ENCODE peak calls at places on chromosomes 2 and 18, in five cellular contexts. C, Y, W, L and X are unnamed samples.

GRCh38 chr2:110105608-110106467 is 9.8 kb downstream of the MALL start:
- DNase-seq in C (no peak), Y (no peak), W (no peak), L (peak), X (no peak)

GRCh38 chr18:76266226-76266991 is 228.6 kb downstream of the ZNF516 start:
- DNase-seq in C (no peak), Y (no peak), W (no peak), L (no peak), X (no peak)

GRCh38 chr2:141517852-141518421 is 612.9 kb downstream of the LRP1B start:
- DNase-seq in C (no peak), Y (no peak), W (no peak), L (peak), X (no peak)

GRCh38 chr2:170847716-170848115 is 31.0 kb downstream of the GAD1 start:
- DNase-seq in C (no peak), Y (no peak), W (no peak), L (no peak), X (no peak)

GRCh38 chr2:54945401-54946219 is 104.6 kb downstream of the RTN4 start:
- DNase-seq in C (no peak), Y (no peak), W (no peak), L (peak), X (peak)

GRCh38 chr2:233107906-233108305 is 47.8 kb downstream of the INPP5D start:
- DNase-seq in C (no peak), Y (no peak), W (no peak), L (no peak), X (no peak)

GRCh38 chr2:97718051-97718882 is 4.9 kb downstream of the ZAP70 start:
- DNase-seq in C (no peak), Y (no peak), W (no peak), L (no peak), X (no peak)

GRCh38 chr2:14516844-14517243 is 115.7 kb upstream of the LRATD1 start:
- DNase-seq in C (no peak), Y (no peak), W (no peak), L (no peak), X (no peak)

GRCh38 chr2:2926009-2926857 is 451.4 kb downstream of the EIPR1 start:
- DNase-seq in C (no peak), Y (no peak), W (no peak), L (no peak), X (no peak)

GRCh38 chr2:192559541-192560126 is 364.9 kb upstream of the TMEFF2 start:
- DNase-seq in C (peak), Y (no peak), W (no peak), L (no peak), X (no peak)

GRCh38 chr2:12861344-12861942 is 144.7 kb downstream of the TRIB2 start:
- DNase-seq in C (no peak), Y (no peak), W (no peak), L (no peak), X (no peak)

GRCh38 chr2:105929506-105929905 is 184.8 kb downstream of the NCK2 start:
- DNase-seq in C (no peak), Y (no peak), W (no peak), L (no peak), X (no peak)

GRCh38 chr18:70288851-70289328 is at the start of gene SOCS6:
- DNase-seq in C (peak), Y (no peak), W (no peak), L (no peak), X (no peak)

GRCh38 chr2:42086500-42086953 is 38.7 kb downstream of the PKDCC start:
- DNase-seq in C (peak), Y (no peak), W (peak), L (peak), X (no peak)

GRCh38 chr2:71700880-71701397 is 247.6 kb downstream of the DYSF start:
- DNase-seq in C (no peak), Y (no peak), W (no peak), L (peak), X (no peak)

GRCh38 chr2:30193104-30193681 is 38.1 kb upstream of the LBH start:
- DNase-seq in C (no peak), Y (no peak), W (peak), L (no peak), X (no peak)

GRCh38 chr18:41347057-41347456 is 608.0 kb upstream of the PIK3C3 start:
- DNase-seq in C (no peak), Y (no peak), W (no peak), L (no peak), X (no peak)

GRCh38 chr2:226797989-226798421 is 1.6 kb downstream of the IRS1 start:
- DNase-seq in C (peak), Y (no peak), W (no peak), L (no peak), X (no peak)

GRCh38 chr2:8510519-8510918 is 171.3 kb upstream of the ID2 start:
- DNase-seq in C (no peak), Y (no peak), W (no peak), L (no peak), X (no peak)

GRCh38 chr2:64396001-64396400 is 58.0 kb upstream of the LGALSL start:
- DNase-seq in C (no peak), Y (no peak), W (no peak), L (no peak), X (no peak)

GRCh38 chr2:11710210-11710609 is 36.2 kb upstream of the LPIN1 start:
- DNase-seq in C (no peak), Y (no peak), W (no peak), L (no peak), X (no peak)

DNA sequence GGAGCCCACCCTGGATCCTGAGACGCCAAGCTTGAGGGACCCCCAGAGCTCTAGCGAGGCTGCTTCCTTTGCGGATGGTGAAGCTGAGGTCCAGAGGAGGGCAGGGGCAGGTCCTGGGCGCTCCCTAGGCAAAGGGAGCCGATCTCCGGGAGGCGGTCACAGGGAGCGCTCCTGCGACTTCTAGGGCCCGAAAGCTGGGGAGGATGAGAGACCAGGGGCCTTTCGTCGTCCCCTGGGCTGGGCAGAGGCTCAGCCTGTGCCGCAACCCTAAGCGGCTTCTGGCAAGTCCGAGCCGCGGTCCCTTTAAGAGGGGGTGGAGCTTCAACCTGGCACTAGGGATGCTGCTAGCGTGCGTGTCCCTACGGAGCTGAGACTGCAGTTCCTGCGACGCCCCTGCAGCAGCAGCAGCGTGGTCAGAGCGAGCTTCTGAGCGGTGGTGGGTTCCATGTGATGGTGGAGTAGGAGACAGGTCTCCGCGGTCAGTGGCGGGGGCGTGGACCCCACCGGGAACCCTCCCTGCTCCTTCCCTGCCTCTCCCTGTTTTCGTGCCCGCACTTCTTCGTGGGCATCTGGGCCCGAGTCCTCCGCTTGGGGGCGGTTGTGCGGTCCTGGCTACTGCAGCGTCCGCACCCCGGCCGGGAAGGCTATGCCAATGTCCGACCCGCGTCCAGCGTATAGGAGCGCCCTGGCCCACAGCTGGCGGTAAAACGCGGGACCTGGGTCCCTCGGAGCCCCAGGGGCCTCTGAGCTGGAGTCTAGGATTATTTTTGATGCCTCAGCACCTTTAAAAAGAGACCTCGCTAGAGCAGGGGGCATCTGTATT is 154.6 kb downstream of the CCDC74A start:
- DNase-seq in C (peak), Y (peak), W (peak), L (peak), X (no peak)
- TF ChIP-seq EZH2 in C (no peak), Y (no peak), W (no peak), L (no peak), X (no peak)

DNA sequence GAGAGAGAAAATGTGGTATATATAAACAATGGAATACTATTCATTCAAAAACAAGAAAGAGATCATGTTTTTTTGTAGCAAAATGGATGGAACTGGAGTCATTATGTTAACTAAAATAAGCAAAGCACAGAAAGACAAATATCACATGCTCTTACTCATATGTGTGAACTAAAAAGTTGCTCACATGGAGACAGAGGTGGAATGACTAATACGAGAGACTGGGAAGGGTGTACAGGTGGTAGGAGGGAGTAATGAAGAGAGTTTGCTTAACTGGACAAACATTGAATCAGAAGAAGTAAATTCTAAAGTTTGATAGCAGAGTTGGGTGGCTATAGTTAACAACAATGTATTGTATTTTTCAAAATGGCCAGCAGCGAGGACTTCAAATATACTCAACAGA is 1080.7 kb upstream of the CHAC2 start:
- DNase-seq in C (no peak), Y (no peak), W (no peak), L (peak), X (no peak)
- TF ChIP-seq CREB1 in C (no peak), Y (no peak), W (no peak), L (no peak), X (no peak)

GRCh38 chr2:153872311-153873061 is 764 bp downstream of the GALNT13 start:
- DNase-seq in C (peak), Y (no peak), W (no peak), L (no peak), X (no peak)
- TF ChIP-seq EZH2 in C (no peak), Y (no peak), W (no peak), L (no peak), X (no peak)

GRCh38 chr2:189369566-189369965 is 71.7 kb upstream of the WDR75 start:
- DNase-seq in C (no peak), Y (no peak), W (no peak), L (no peak), X (no peak)

GRCh38 chr2:189367343-189367742 is 73.9 kb upstream of the WDR75 start:
- DNase-seq in C (no peak), Y (no peak), W (no peak), L (no peak), X (no peak)

GRCh38 chr2:189370719-189371118 is 70.6 kb upstream of the WDR75 start:
- DNase-seq in C (no peak), Y (no peak), W (no peak), L (no peak), X (no peak)

GRCh38 chr2:189372688-189373257 is 68.5 kb upstream of the WDR75 start:
- DNase-seq in C (no peak), Y (no peak), W (no peak), L (no peak), X (no peak)
- TF ChIP-seq CREB1 in C (no peak), Y (no peak), W (no peak), L (no peak), X (no peak)

GRCh38 chr18:24792164-24792563 is 331.7 kb downstream of the HRH4 start:
- DNase-seq in C (peak), Y (no peak), W (no peak), L (no peak), X (no peak)
- TF ChIP-seq EZH2 in C (no peak), Y (no peak), W (no peak), L (no peak), X (no peak)